ENCODE peak calls at places on chromosomes 7 and 10, in six cellular contexts. One of them, this sample, is unnamed.

GRCh38 chr7:44581907-44582603 is at the start of gene TMED4:
- DNase-seq in mesendoderm: peak; percentile 99
- DNase-seq in IMR-90: peak; percentile 98
- DNase-seq in H1: peak; percentile 96
- DNase-seq in mesenchymal stem cell: peak; percentile 98
- DNase-seq in H9: peak; percentile 99
- DNase-seq in this sample: peak; percentile 100

GRCh38 chr10:92848441-92849233 is at the start of gene EXOC6:
- DNase-seq in IMR-90: peak; percentile 74
- DNase-seq in H1: no peak
- DNase-seq in mesendoderm: peak; percentile 82
- DNase-seq in mesenchymal stem cell: peak; percentile 78
- DNase-seq in H9: peak; percentile 78
- DNase-seq in this sample: peak; percentile 7

GRCh38 chr10:71547841-71548493 is 151.2 kb downstream of the CDH23 start:
- DNase-seq in mesendoderm: no peak
- DNase-seq in H1: no peak
- DNase-seq in mesenchymal stem cell: peak; percentile 73
- DNase-seq in IMR-90: peak; percentile 15
- DNase-seq in H9: no peak
- DNase-seq in this sample: no peak

GRCh38 chr7:85172530-85172941 is 14.3 kb downstream of the SEMA3D start:
- DNase-seq in mesendoderm: no peak
- DNase-seq in H1: no peak
- DNase-seq in IMR-90: peak; percentile 90
- DNase-seq in mesenchymal stem cell: peak; percentile 61
- DNase-seq in H9: no peak
- DNase-seq in this sample: no peak

GRCh38 chr7:954330-955238 is at the start of gene ADAP1:
- DNase-seq in H9: peak; percentile 42
- DNase-seq in mesendoderm: peak; percentile 29
- DNase-seq in IMR-90: peak; percentile 47
- DNase-seq in H1: no peak
- DNase-seq in mesenchymal stem cell: peak; percentile 49
- DNase-seq in this sample: peak; percentile 63

GRCh38 chr7:148894596-148894995 is 10.5 kb upstream of the EZH2 start:
- DNase-seq in mesendoderm: no peak
- DNase-seq in mesenchymal stem cell: no peak
- DNase-seq in H1: no peak
- DNase-seq in H9: no peak
- DNase-seq in IMR-90: no peak
- DNase-seq in this sample: no peak

GRCh38 chr7:38195804-38196595 is 18.0 kb downstream of the STARD3NL start:
- DNase-seq in mesendoderm: no peak
- DNase-seq in H9: no peak
- DNase-seq in H1: no peak
- DNase-seq in mesenchymal stem cell: peak; percentile 17
- DNase-seq in IMR-90: peak; percentile 47
- DNase-seq in this sample: no peak

GRCh38 chr10:3774814-3775670 is 10.0 kb downstream of the KLF6 start:
- DNase-seq in mesenchymal stem cell: peak; percentile 96
- DNase-seq in IMR-90: peak; percentile 91
- DNase-seq in H9: peak; percentile 10
- DNase-seq in H1: no peak
- DNase-seq in mesendoderm: peak; percentile 22
- DNase-seq in this sample: peak; percentile 88

GRCh38 chr7:87933953-87934698 is at the start of gene ADAM22:
- DNase-seq in IMR-90: peak; percentile 64
- DNase-seq in mesendoderm: peak; percentile 95
- DNase-seq in mesenchymal stem cell: peak; percentile 85
- DNase-seq in H1: peak; percentile 77
- DNase-seq in H9: peak; percentile 95
- DNase-seq in this sample: no peak

GRCh38 chr7:101205901-101206664 is 5.2 kb upstream of the MOGAT3 start:
- DNase-seq in mesenchymal stem cell: no peak
- DNase-seq in H1: no peak
- DNase-seq in H9: no peak
- DNase-seq in IMR-90: no peak
- DNase-seq in mesendoderm: no peak
- DNase-seq in this sample: no peak

GRCh38 chr10:44316187-44316921 is 68.5 kb downstream of the CXCL12 start:
- DNase-seq in H9: peak; percentile 96
- DNase-seq in H1: peak; percentile 53
- DNase-seq in mesendoderm: peak; percentile 77
- DNase-seq in mesenchymal stem cell: no peak
- DNase-seq in IMR-90: no peak
- DNase-seq in this sample: peak; percentile 72

GRCh38 chr7:29987821-29988317 is 1.7 kb downstream of the SCRN1 start:
- DNase-seq in H9: no peak
- DNase-seq in mesenchymal stem cell: peak; percentile 93
- DNase-seq in IMR-90: peak; percentile 88
- DNase-seq in mesendoderm: peak; percentile 91
- DNase-seq in H1: no peak
- DNase-seq in this sample: no peak

GRCh38 chr10:28180654-28181053 is 122.2 kb downstream of the MPP7 start:
- DNase-seq in mesenchymal stem cell: no peak
- DNase-seq in H1: no peak
- DNase-seq in IMR-90: peak; percentile 13
- DNase-seq in H9: no peak
- DNase-seq in mesendoderm: no peak
- DNase-seq in this sample: no peak

GRCh38 chr7:142434666-142435174 is 176.9 kb upstream of the PRSS58 start:
- DNase-seq in H9: no peak
- DNase-seq in mesendoderm: no peak
- DNase-seq in IMR-90: no peak
- DNase-seq in mesenchymal stem cell: no peak
- DNase-seq in H1: no peak
- DNase-seq in this sample: peak; percentile 9

GRCh38 chr10:5983813-5984212 is 6.5 kb upstream of the IL15RA start:
- DNase-seq in H1: no peak
- DNase-seq in IMR-90: peak; percentile 12
- DNase-seq in mesendoderm: no peak
- DNase-seq in mesenchymal stem cell: no peak
- DNase-seq in H9: no peak
- DNase-seq in this sample: no peak

GRCh38 chr10:112919721-112920120 is 30.3 kb upstream of the TCF7L2 start:
- DNase-seq in H1: no peak
- DNase-seq in H9: no peak
- DNase-seq in mesenchymal stem cell: peak; percentile 55
- DNase-seq in IMR-90: peak; percentile 87
- DNase-seq in mesendoderm: peak; percentile 64
- DNase-seq in this sample: no peak

GRCh38 chr10:93123766-93124165 is 50.1 kb downstream of the CYP26A1 start:
- DNase-seq in H9: no peak
- DNase-seq in IMR-90: no peak
- DNase-seq in mesendoderm: no peak
- DNase-seq in mesenchymal stem cell: no peak
- DNase-seq in H1: no peak
- DNase-seq in this sample: no peak

GRCh38 chr10:116974442-116975005 is 30.5 kb downstream of the SHTN1 start:
- DNase-seq in H9: no peak
- DNase-seq in mesendoderm: peak; percentile 58
- DNase-seq in IMR-90: peak; percentile 95
- DNase-seq in H1: no peak
- DNase-seq in mesenchymal stem cell: peak; percentile 88
- DNase-seq in this sample: peak; percentile 89

GRCh38 chr7:35003679-35004278 is 33.5 kb downstream of the DPY19L1 start:
- DNase-seq in H9: no peak
- DNase-seq in mesendoderm: peak; percentile 77
- DNase-seq in mesenchymal stem cell: peak; percentile 91
- DNase-seq in H1: no peak
- DNase-seq in IMR-90: peak; percentile 90
- DNase-seq in this sample: peak; percentile 54

GRCh38 chr7:632831-633210 is 93.7 kb upstream of the DNAAF5 start:
- DNase-seq in mesendoderm: no peak
- DNase-seq in H9: no peak
- DNase-seq in IMR-90: no peak
- DNase-seq in mesenchymal stem cell: no peak
- DNase-seq in H1: no peak
- DNase-seq in this sample: no peak

GRCh38 chr10:95336702-95337101 is 45.9 kb upstream of the PDLIM1 start:
- DNase-seq in H9: no peak
- DNase-seq in H1: no peak
- DNase-seq in mesenchymal stem cell: no peak
- DNase-seq in IMR-90: no peak
- DNase-seq in mesendoderm: peak; percentile 53
- DNase-seq in this sample: no peak
- H2AK5ac ChIP-seq in H9: no peak overlapping the region
- H2AK5ac ChIP-seq in H1: no peak overlapping the region
- H2AK5ac ChIP-seq in mesenchymal stem cell: no peak overlapping the region
- H2AK5ac ChIP-seq in IMR-90: peak overlapping the region; percentile 92
- H2AK5ac ChIP-seq in mesendoderm: no peak overlapping the region
- H2AK5ac ChIP-seq in this sample: no peak overlapping the region

GRCh38 chr10:1666147-1666546 is 71.2 kb downstream of the ADARB2 start:
- DNase-seq in H1: no peak
- DNase-seq in mesendoderm: no peak
- DNase-seq in IMR-90: no peak
- DNase-seq in H9: no peak
- DNase-seq in mesenchymal stem cell: no peak
- DNase-seq in this sample: no peak
- H2AK5ac ChIP-seq in H1: no peak overlapping the region
- H2AK5ac ChIP-seq in mesendoderm: no peak overlapping the region
- H2AK5ac ChIP-seq in IMR-90: no peak overlapping the region
- H2AK5ac ChIP-seq in H9: no peak overlapping the region
- H2AK5ac ChIP-seq in mesenchymal stem cell: no peak overlapping the region
- H2AK5ac ChIP-seq in this sample: no peak overlapping the region

GRCh38 chr7:138773176-138773575 is 24.6 kb upstream of the TMEM213 start:
- DNase-seq in H1: no peak
- DNase-seq in IMR-90: no peak
- DNase-seq in H9: no peak
- DNase-seq in mesenchymal stem cell: no peak
- DNase-seq in mesendoderm: no peak
- DNase-seq in this sample: no peak
- H2AK5ac ChIP-seq in H1: no peak overlapping the region
- H2AK5ac ChIP-seq in IMR-90: no peak overlapping the region
- H2AK5ac ChIP-seq in H9: no peak overlapping the region
- H2AK5ac ChIP-seq in mesenchymal stem cell: no peak overlapping the region
- H2AK5ac ChIP-seq in mesendoderm: no peak overlapping the region
- H2AK5ac ChIP-seq in this sample: no peak overlapping the region

GRCh38 chr10:123519861-123520260 is 146.3 kb upstream of the GPR26 start:
- DNase-seq in IMR-90: no peak
- DNase-seq in mesenchymal stem cell: no peak
- DNase-seq in H1: no peak
- DNase-seq in mesendoderm: no peak
- DNase-seq in H9: no peak
- DNase-seq in this sample: no peak
- H2AK5ac ChIP-seq in IMR-90: no peak overlapping the region
- H2AK5ac ChIP-seq in mesenchymal stem cell: no peak overlapping the region
- H2AK5ac ChIP-seq in H1: peak overlapping the region; percentile 39
- H2AK5ac ChIP-seq in mesendoderm: no peak overlapping the region
- H2AK5ac ChIP-seq in H9: no peak overlapping the region
- H2AK5ac ChIP-seq in this sample: no peak overlapping the region

GRCh38 chr7:158019726-158020705 is 567.6 kb downstream of the PTPRN2 start:
- DNase-seq in H9: no peak
- DNase-seq in H1: no peak
- DNase-seq in mesendoderm: no peak
- DNase-seq in mesenchymal stem cell: no peak
- DNase-seq in IMR-90: no peak
- DNase-seq in this sample: no peak
- H2AK5ac ChIP-seq in H9: no peak overlapping the region
- H2AK5ac ChIP-seq in H1: no peak overlapping the region
- H2AK5ac ChIP-seq in mesendoderm: no peak overlapping the region
- H2AK5ac ChIP-seq in mesenchymal stem cell: no peak overlapping the region
- H2AK5ac ChIP-seq in IMR-90: no peak overlapping the region
- H2AK5ac ChIP-seq in this sample: no peak overlapping the region

DNA sequence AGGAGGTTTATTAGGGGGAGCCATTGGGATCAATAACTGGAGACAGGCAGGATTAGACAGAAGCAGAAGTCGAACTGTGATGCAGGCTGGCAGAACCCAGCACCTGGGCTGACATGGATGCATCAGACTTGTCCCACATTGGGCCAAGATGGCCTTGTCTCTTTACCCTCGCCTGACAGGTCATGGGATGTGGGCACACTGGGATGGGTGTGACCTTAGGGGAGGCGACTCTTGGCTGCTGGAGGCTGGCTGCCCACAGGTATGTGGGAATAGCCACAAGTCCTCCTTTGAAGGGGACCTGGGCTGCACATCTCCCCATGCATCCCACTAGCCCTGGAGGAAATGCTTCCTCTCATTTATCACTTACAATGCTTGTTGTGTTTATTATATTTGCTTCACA is 17.3 kb downstream of the NFE2L3 start:
- DNase-seq in mesendoderm: no peak
- DNase-seq in H9: no peak
- DNase-seq in mesenchymal stem cell: no peak
- DNase-seq in H1: no peak
- DNase-seq in IMR-90: no peak
- DNase-seq in this sample: no peak
- H2AK5ac ChIP-seq in mesendoderm: no peak overlapping the region
- H2AK5ac ChIP-seq in H9: no peak overlapping the region
- H2AK5ac ChIP-seq in mesenchymal stem cell: peak overlapping the region; percentile 9
- H2AK5ac ChIP-seq in H1: peak overlapping the region; percentile 85
- H2AK5ac ChIP-seq in IMR-90: no peak overlapping the region
- H2AK5ac ChIP-seq in this sample: no peak overlapping the region